ENCODE peak calls at places on chromosomes 12 and 14, in six cellular contexts. R is stimulated activated CD4-positive, alpha-beta T cell treated with anti-CD3 and anti-CD28 coated beads, Interleukin-2, amount 100 ng/mL, for 24 hours; F is D341Med; K is NCI-H2081; X is AG10803; Q is retina. E is an unnamed sample.

GRCh38 chr14:87992349-87992719 is 648 bp downstream of the GALC start:
- DNase-seq in F (no peak), K (no peak), R (no peak), Q (peak; percentile 84), X (no peak), E (no peak)

GRCh38 chr14:77154421-77154820 is 12.8 kb upstream of the ZDHHC22 start:
- DNase-seq in F (no peak), Q (peak; percentile 43), X (no peak), K (peak; percentile 73), R (no peak), E (no peak)

GRCh38 chr14:49918709-49919108 is 25.8 kb downstream of the ARF6 start:
- DNase-seq in K (no peak), R (no peak), Q (no peak), F (no peak), X (no peak), E (no peak)

GRCh38 chr12:897386-897785 is 52.1 kb downstream of the RAD52 start:
- DNase-seq in R (no peak), X (no peak), K (no peak), F (no peak), Q (no peak), E (no peak)

GRCh38 chr14:77031680-77032482 is 3.4 kb upstream of the IRF2BPL start:
- DNase-seq in X (peak; percentile 83), F (no peak), K (no peak), R (no peak), Q (no peak), E (no peak)

GRCh38 chr12:94289551-94290312 is 141.4 kb downstream of the PLXNC1 start:
- DNase-seq in R (no peak), X (peak; percentile 75), Q (no peak), F (no peak), K (no peak), E (no peak)

GRCh38 chr12:48998497-48999353 is 450 bp downstream of the DDN start:
- DNase-seq in K (peak; percentile 28), Q (peak; percentile 60), R (peak; percentile 40), F (no peak), X (no peak), E (peak; percentile 67)

GRCh38 chr12:102436867-102437266 is 43.5 kb downstream of the IGF1 start:
- DNase-seq in R (no peak), F (no peak), Q (no peak), X (no peak), K (no peak), E (no peak)

GRCh38 chr12:131850856-131851559 is 22.8 kb downstream of the MMP17 start:
- DNase-seq in R (peak; percentile 33), Q (peak; percentile 41), F (no peak), K (peak; percentile 11), X (no peak), E (no peak)

GRCh38 chr12:25283006-25283405 is 32.3 kb upstream of the KRAS start:
- DNase-seq in Q (no peak), F (no peak), K (no peak), R (no peak), X (no peak), E (no peak)

GRCh38 chr14:61925043-61925442 is 162.8 kb downstream of the SNAPC1 start:
- DNase-seq in K (peak; percentile 7), F (peak; percentile 59), Q (no peak), X (peak; percentile 34), R (peak; percentile 5), E (peak; percentile 22)

GRCh38 chr12:75177997-75178396 is 31.6 kb downstream of the KCNC2 start:
- DNase-seq in R (no peak), Q (no peak), X (peak; percentile 91), F (no peak), K (no peak), E (peak; percentile 68)

GRCh38 chr14:22850944-22851790 is 14.8 kb downstream of the MMP14 start:
- DNase-seq in F (no peak), X (peak; percentile 99), Q (no peak), R (peak; percentile 32), K (no peak), E (peak; percentile 69)

GRCh38 chr12:20212036-20212435 is 156.3 kb upstream of the PDE3A start:
- DNase-seq in K (no peak), X (peak; percentile 9), R (no peak), F (no peak), Q (no peak), E (no peak)

GRCh38 chr12:52020539-52021336 is 14.0 kb downstream of the TAMALIN start:
- DNase-seq in Q (peak; percentile 76), F (peak; percentile 84), K (peak; percentile 68), R (peak; percentile 69), X (no peak), E (peak; percentile 54)

GRCh38 chr12:68638721-68639395 is 28.2 kb downstream of the RAP1B start:
- DNase-seq in R (no peak), F (no peak), K (no peak), X (no peak), Q (no peak), E (no peak)

GRCh38 chr14:39114073-39114838 is at the start of gene GEMIN2:
- DNase-seq in R (peak; percentile 94), Q (peak; percentile 95), K (peak; percentile 98), F (peak; percentile 95), X (peak; percentile 93), E (peak; percentile 94)

GRCh38 chr12:78185651-78186050 is 355.0 kb downstream of the NAV3 start:
- DNase-seq in R (no peak), Q (no peak), X (no peak), K (no peak), F (no peak), E (no peak)

GRCh38 chr12:85784096-85784720 is 52.0 kb downstream of the RASSF9 start:
- DNase-seq in R (no peak), X (peak; percentile 13), F (no peak), Q (no peak), K (peak; percentile 62), E (no peak)

GRCh38 chr12:109069307-109070231 is 17.2 kb downstream of the USP30 start:
- DNase-seq in Q (no peak), K (no peak), F (no peak), X (no peak), R (no peak), E (no peak)

GRCh38 chr14:40417777-40418401 is 985.7 kb upstream of the FBXO33 start:
- DNase-seq in Q (peak; percentile 23), R (peak; percentile 4), F (peak; percentile 74), X (no peak), K (peak; percentile 43), E (peak; percentile 51)

GRCh38 chr12:132641811-132642650 is 23.5 kb downstream of the P2RX2 start:
- DNase-seq in X (no peak), Q (no peak), K (no peak), F (no peak), R (no peak), E (no peak)

GRCh38 chr12:13234045-13234641 is 37.6 kb downstream of the EMP1 start:
- DNase-seq in Q (no peak), K (peak; percentile 24), R (peak; percentile 28), X (peak; percentile 66), F (peak; percentile 61), E (peak; percentile 77)

GRCh38 chr12:106248177-106248848 is 493 bp upstream of the CKAP4 start:
- DNase-seq in Q (peak; percentile 81), K (no peak), F (no peak), X (peak; percentile 77), R (peak; percentile 35), E (peak; percentile 28)

GRCh38 chr12:105378821-105379400 is 48.4 kb downstream of the C12orf75 start:
- DNase-seq in R (no peak), K (peak; percentile 23), Q (no peak), F (peak; percentile 49), X (no peak), E (peak; percentile 27)

GRCh38 chr12:120529641-120530314 is 820 bp upstream of the COQ5 start:
- DNase-seq in F (peak; percentile 40), R (no peak), X (peak; percentile 49), K (peak; percentile 82), Q (no peak), E (peak; percentile 76)

GRCh38 chr14:101072531-101072930 is 169.0 kb upstream of the RTL1 start:
- DNase-seq in R (no peak), F (peak; percentile 21), X (no peak), Q (no peak), K (no peak), E (no peak)

GRCh38 chr12:96902076-96902475 is 5.0 kb upstream of the NEDD1 start:
- DNase-seq in F (no peak), R (no peak), Q (no peak), X (no peak), K (no peak), E (peak; percentile 7)

GRCh38 chr12:19620222-19620621 is 180.9 kb downstream of the AEBP2 start:
- DNase-seq in F (no peak), R (no peak), Q (no peak), K (no peak), X (no peak), E (no peak)

GRCh38 chr12:3034067-3034750 is 43.0 kb upstream of the TSPAN9 start:
- DNase-seq in K (peak; percentile 49), X (peak; percentile 63), Q (peak; percentile 79), R (peak; percentile 64), F (peak; percentile 90), E (peak; percentile 67)

GRCh38 chr12:131085125-131085815 is 131.6 kb downstream of the ADGRD1 start:
- DNase-seq in X (no peak), K (no peak), F (peak; percentile 14), Q (no peak), R (no peak), E (no peak)

GRCh38 chr12:106586803-106587684 is 4.2 kb downstream of the RFX4 start:
- DNase-seq in F (peak; percentile 66), X (no peak), K (no peak), R (no peak), Q (peak; percentile 76), E (no peak)

GRCh38 chr14:62099091-62099490 is 336.9 kb downstream of the SNAPC1 start:
- DNase-seq in F (no peak), Q (no peak), X (no peak), R (no peak), K (no peak), E (no peak)

GRCh38 chr12:9888665-9889273 is 7.5 kb downstream of the KLRF2 start:
- DNase-seq in Q (no peak), R (no peak), F (no peak), K (no peak), X (no peak), E (no peak)